ENCODE peak calls at places on chromosomes 2 and 18, in four cellular contexts. R is K562, H is H1, S is GM12878. M is an unnamed sample.

GRCh38 chr2:98909381-98910211 is 26.4 kb downstream of the CRACDL start:
- DNase-seq in S (no peak), R (no peak), H (peak; percentile 38), M (peak; percentile 85)

GRCh38 chr2:152415231-152415642 is 80.3 kb downstream of the FMNL2 start:
- DNase-seq in H (no peak), S (no peak), R (no peak), M (peak; percentile 19)

GRCh38 chr2:107303964-107304363 is 418.0 kb upstream of the ST6GAL2 start:
- DNase-seq in H (no peak), S (no peak), R (no peak), M (no peak)

GRCh38 chr2:20916604-20917286 is 93.8 kb upstream of the LDAH start:
- DNase-seq in S (no peak), H (no peak), R (no peak), M (peak; percentile 13)

GRCh38 chr2:5176764-5177163 is 515.4 kb upstream of the SOX11 start:
- DNase-seq in S (no peak), R (no peak), H (no peak), M (peak; percentile 26)

GRCh38 chr2:20370191-20370590 is 19.5 kb upstream of the PUM2 start:
- DNase-seq in S (no peak), R (no peak), H (no peak), M (peak; percentile 68)

GRCh38 chr2:61677306-61677705 is 139.2 kb upstream of the XPO1 start:
- DNase-seq in H (no peak), S (no peak), R (no peak), M (no peak)

GRCh38 chr18:76805221-76805620 is 17.1 kb upstream of the ZNF236 start:
- DNase-seq in S (no peak), H (no peak), R (no peak), M (peak; percentile 45)

GRCh38 chr18:48796491-48797205 is 154.1 kb downstream of the SMAD7 start:
- DNase-seq in R (no peak), S (no peak), H (no peak), M (no peak)

GRCh38 chr2:138600732-138601437 is 99.3 kb downstream of the SPOPL start:
- DNase-seq in R (no peak), S (no peak), H (no peak), M (peak; percentile 17)

GRCh38 chr2:85503611-85504433 is 35.1 kb upstream of the MAT2A start:
- DNase-seq in H (no peak), S (no peak), R (no peak), M (peak; percentile 39)

GRCh38 chr2:73260338-73260984 is 23.8 kb downstream of the FBXO41 start:
- DNase-seq in R (peak; percentile 84), S (no peak), H (no peak), M (peak; percentile 43)

GRCh38 chr18:23487738-23488625 is 15.3 kb upstream of the RMC1 start:
- DNase-seq in R (peak; percentile 73), H (no peak), S (peak; percentile 62), M (peak; percentile 33)
- TF ChIP-seq CHD1 in R (peak; percentile 66), H (no peak), S (no peak), M (no peak)

DNA sequence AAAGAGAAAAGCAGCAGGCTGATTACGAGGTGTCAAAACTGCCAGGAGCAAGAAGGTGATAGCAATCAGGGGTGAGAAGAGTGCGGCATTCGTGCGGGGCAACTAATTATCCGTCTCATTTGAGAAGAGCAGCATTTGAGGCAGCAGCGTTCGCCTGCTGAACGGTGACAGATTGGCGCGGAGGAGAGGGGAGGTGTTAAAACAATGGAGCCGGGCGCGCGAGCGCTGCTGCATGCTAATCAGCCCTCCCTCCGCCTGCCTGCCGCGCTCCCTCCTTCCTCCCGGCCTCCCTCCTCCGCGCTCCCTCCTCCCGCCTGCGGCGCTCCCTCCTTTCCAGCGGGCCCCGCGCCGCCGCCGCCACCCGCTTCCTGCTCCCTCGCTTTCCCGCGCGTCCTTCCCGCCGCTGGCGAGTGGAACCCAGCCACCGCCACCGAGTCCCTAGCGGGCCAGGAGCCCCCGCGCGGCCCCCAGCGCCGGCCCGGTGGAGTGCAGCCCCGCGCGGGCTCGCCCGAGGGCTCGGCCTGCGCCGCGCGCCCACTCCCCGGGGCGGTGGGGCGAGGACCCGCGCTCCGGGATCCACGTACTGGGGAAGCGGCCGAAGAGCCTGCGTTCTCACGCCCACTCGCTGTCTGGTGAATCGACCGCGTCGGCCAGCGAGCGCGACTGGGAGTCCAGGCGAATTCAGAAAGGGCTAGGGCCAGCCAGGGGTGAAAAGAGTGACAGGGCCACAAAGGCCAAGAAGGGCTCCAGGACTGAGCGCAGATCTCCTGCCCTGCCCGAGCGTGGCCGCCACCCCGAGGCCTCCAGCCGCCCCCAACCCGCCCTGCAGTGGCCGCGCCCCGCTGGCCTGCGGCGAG is 69.4 kb upstream of the PSMD14 start:
- DNase-seq in R (no peak), S (no peak), H (peak; percentile 65), M (peak; percentile 23)
- H3K4me3 ChIP-seq in R (no peak overlapping the region), S (peak overlapping the region; percentile 76), H (peak overlapping the region; percentile 79), M (peak overlapping the region; percentile 59)

DNA sequence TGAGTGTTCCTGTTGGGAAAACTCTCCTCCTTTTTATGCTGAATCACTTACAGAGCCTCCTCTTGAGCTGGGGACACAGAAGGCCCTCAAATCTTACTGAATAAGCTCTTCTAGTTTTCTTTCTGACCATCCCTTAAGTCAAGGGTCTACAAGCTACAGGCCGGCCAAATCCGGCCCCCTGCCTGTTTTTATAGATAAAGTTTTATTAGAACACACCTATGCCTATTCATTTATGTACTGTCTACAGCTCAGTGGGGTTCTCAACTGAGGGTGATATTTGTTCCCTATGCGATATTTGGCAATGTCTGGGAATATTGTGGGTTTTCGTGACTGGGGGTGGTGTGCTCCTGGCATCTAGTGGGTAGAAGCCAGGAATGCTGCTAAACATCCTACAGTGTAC is 14.0 kb downstream of the CDC42EP3 start:
- DNase-seq in H (no peak), S (no peak), R (no peak), M (no peak)
- TF ChIP-seq CHD1 in H (no peak), S (no peak), R (no peak), M (no peak)

GRCh38 chr18:9707381-9708056 is 582 bp upstream of the RAB31 start:
- DNase-seq in S (no peak), H (no peak), R (peak; percentile 32), M (peak; percentile 45)
- H3K4me3 ChIP-seq in S (peak overlapping the region; percentile 58), H (peak overlapping the region; percentile 87), R (peak overlapping the region; percentile 76), M (peak overlapping the region; percentile 89)

GRCh38 chr2:23531881-23532280 is 146.9 kb downstream of the KLHL29 start:
- DNase-seq in S (no peak), H (no peak), R (no peak), M (no peak)

GRCh38 chr2:23533014-23533730 is 148.2 kb downstream of the KLHL29 start:
- DNase-seq in H (no peak), R (no peak), S (no peak), M (no peak)

GRCh38 chr2:23530909-23531276 is 145.9 kb downstream of the KLHL29 start:
- DNase-seq in R (no peak), S (no peak), H (no peak), M (no peak)

GRCh38 chr2:23531280-23531679 is 146.3 kb downstream of the KLHL29 start:
- DNase-seq in H (no peak), S (no peak), R (no peak), M (no peak)

DNA sequence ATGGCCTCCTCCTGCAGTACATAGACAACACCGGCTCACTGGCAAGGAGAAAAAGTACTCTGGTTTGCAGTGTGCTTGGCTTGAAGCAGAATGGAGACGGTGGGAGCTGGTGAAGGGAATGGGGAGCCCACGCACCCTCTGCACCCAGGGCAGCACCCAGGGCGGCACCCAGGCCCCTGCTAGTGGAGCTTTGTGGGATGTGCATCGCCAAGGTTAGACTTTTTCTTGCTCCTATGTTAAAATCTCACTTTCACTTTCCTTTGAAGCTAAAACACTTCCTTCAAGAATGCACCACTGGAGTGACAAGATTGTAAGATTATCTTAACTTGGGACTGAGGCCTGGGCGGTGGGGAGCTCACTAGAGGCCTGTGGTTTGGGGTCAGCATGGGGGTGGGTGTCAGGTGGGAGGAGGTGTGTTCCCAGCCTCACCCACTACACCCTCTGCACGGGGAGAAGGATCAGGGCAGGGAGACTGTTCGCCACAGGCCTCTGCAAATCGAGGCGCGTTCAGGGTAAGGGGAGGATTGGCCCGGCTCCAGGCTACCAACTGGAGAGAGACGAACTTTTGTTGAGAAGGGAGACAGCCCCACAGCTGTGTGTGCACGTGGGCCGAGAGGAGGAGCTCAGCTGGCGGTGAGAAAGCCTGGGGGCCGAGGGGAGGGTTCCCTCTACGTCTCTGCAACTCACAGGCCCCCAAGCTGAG is 147.5 kb downstream of the KLHL29 start:
- DNase-seq in R (no peak), S (peak; percentile 4), H (no peak), M (no peak)
- TF ChIP-seq CHD1 in R (no peak), S (no peak), H (no peak), M (no peak)

GRCh38 chr18:70037453-70038061 is 89.9 kb upstream of the CD226 start:
- DNase-seq in H (no peak), R (peak; percentile 14), S (no peak), M (no peak)

GRCh38 chr18:70039186-70039585 is 91.5 kb upstream of the CD226 start:
- DNase-seq in S (no peak), R (no peak), H (no peak), M (no peak)

GRCh38 chr18:70036168-70036567 is 88.5 kb upstream of the CD226 start:
- DNase-seq in H (no peak), R (no peak), S (no peak), M (no peak)

GRCh38 chr18:70041459-70042020 is 93.9 kb upstream of the CD226 start:
- DNase-seq in R (no peak), H (no peak), S (no peak), M (no peak)

GRCh38 chr18:70036771-70037452 is 89.2 kb upstream of the CD226 start:
- DNase-seq in R (peak; percentile 42), S (peak; percentile 79), H (no peak), M (no peak)
- H3K4me3 ChIP-seq in R (no peak overlapping the region), S (no peak overlapping the region), H (no peak overlapping the region), M (no peak overlapping the region)

GRCh38 chr2:109378682-109379081 is 235.1 kb downstream of the SEPTIN10 start:
- DNase-seq in H (no peak), R (no peak), S (no peak), M (peak; percentile 30)

GRCh38 chr2:109379507-109379906 is 234.3 kb downstream of the SEPTIN10 start:
- DNase-seq in S (no peak), R (no peak), H (no peak), M (no peak)

GRCh38 chr2:109381327-109381820 is 232.4 kb downstream of the SEPTIN10 start:
- DNase-seq in S (no peak), R (no peak), H (no peak), M (no peak)

GRCh38 chr2:109382236-109382930 is 231.4 kb downstream of the SEPTIN10 start:
- DNase-seq in R (no peak), S (no peak), H (no peak), M (peak; percentile 20)

DNA sequence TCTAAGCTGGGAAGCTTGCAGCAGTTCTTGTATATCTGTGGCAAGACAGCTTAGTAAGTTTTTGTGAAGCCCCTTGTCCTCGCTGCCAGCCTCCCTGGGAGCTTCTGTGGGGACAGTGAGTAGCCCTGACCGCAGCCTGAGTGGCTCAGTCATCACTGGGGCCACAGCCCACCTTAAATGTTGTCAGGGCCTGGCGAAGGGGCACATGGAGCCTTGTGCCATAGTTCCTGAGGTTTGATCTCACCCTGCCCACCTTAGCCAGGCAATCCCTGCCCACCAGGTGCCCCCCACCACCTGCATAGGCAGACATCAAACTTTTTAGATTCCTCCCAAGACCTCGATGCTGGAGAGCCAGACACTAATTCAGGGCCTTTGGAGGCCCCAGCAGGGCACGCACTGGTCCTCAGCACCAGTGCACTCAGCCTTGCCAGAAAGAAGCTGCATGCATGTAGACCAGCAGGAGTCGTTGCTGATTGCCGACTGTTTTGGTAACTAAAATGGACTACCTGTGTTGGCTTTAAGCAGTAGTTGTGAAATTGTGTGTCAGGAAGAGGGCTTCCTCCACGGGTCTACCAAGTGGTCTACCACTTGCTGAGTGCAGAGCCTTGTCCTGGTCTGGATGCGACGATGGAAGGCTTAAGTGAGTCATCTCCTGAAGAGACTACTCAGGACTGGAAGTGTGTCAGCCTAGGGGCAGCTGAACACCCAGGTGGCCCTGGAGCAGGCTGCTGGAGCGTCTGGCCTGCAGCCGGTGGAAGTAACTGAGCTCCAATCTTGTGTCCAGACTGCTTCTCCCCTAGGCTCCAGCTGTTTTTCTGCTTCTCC is 233.1 kb downstream of the SEPTIN10 start:
- DNase-seq in H (no peak), S (no peak), R (no peak), M (peak; percentile 73)
- TF ChIP-seq CHD1 in H (no peak), S (no peak), R (no peak), M (no peak)